ENCODE peak calls at places on chromosome 14, in ten cellular contexts. C is heart left ventricle, G is uterus, K is AG04449, U is dorsolateral prefrontal cortex, P is GM06990, X is endothelial cell, W is esophagus muscularis mucosa, M is fibroblast of lung, O is AG09309. T is an unnamed sample.

GRCh38 chr14:63938198-63939005 is 85.6 kb downstream of the SYNE2 start:
- DNase-seq in C (no peak), G (no peak), K (no peak), U (no peak), P (peak; percentile 13), X (no peak), W (no peak), M (no peak), O (no peak), T (peak; percentile 6)

GRCh38 chr14:80212025-80212402 is 710 bp upstream of the DIO2 start:
- DNase-seq in C (no peak), G (no peak), K (peak; percentile 49), U (no peak), P (no peak), X (no peak), W (no peak), M (peak; percentile 90), O (peak; percentile 33), T (no peak)

GRCh38 chr14:101717663-101718490 is 43.6 kb upstream of the PPP2R5C start:
- DNase-seq in C (no peak), G (no peak), K (no peak), U (no peak), P (no peak), X (no peak), W (peak; percentile 77), M (peak; percentile 21), O (no peak), T (no peak)

GRCh38 chr14:95314609-95315008 is 5.1 kb downstream of the CLMN start:
- DNase-seq in C (no peak), G (no peak), K (no peak), U (no peak), P (no peak), X (no peak), W (no peak), M (peak; percentile 4), O (no peak), T (peak; percentile 72)

GRCh38 chr14:98901511-98902205 is 370.3 kb downstream of the BCL11B start:
- DNase-seq in C (no peak), G (no peak), K (no peak), U (no peak), P (no peak), X (no peak), W (no peak), M (no peak), O (no peak), T (no peak)

GRCh38 chr14:38290601-38291190 is 34.8 kb upstream of the CLEC14A start:
- DNase-seq in C (no peak), G (no peak), K (peak; percentile 75), U (no peak), P (no peak), X (no peak), W (no peak), M (peak; percentile 96), O (peak; percentile 91), T (no peak)

GRCh38 chr14:63611078-63611477 is 30.6 kb downstream of the WDR89 start:
- DNase-seq in C (no peak), G (no peak), K (no peak), U (no peak), P (no peak), X (no peak), W (no peak), M (no peak), O (no peak), T (no peak)

GRCh38 chr14:58239259-58240210 is 5.1 kb upstream of the PSMA3 start:
- DNase-seq in C (peak; percentile 77), G (peak; percentile 79), K (no peak), U (peak; percentile 67), P (peak; percentile 67), X (peak; percentile 72), W (peak; percentile 96), M (peak; percentile 50), O (no peak), T (peak; percentile 74)

GRCh38 chr14:90871605-90872233 is 55.5 kb upstream of the TTC7B start:
- DNase-seq in C (no peak), G (no peak), K (no peak), U (no peak), P (no peak), X (no peak), W (no peak), M (peak; percentile 82), O (peak; percentile 13), T (no peak)

GRCh38 chr14:76876076-76876475 is 49.9 kb downstream of the LRRC74A start:
- DNase-seq in C (peak; percentile 64), G (peak; percentile 52), K (peak; percentile 24), U (peak; percentile 40), P (no peak), X (peak; percentile 74), W (no peak), M (peak; percentile 55), O (peak; percentile 21), T (peak; percentile 71)

GRCh38 chr14:26281280-26281998 is 316.4 kb downstream of the NOVA1 start:
- DNase-seq in C (no peak), G (no peak), K (no peak), U (no peak), P (no peak), X (no peak), W (no peak), M (peak; percentile 81), O (no peak), T (no peak)

GRCh38 chr14:82879949-82880535 is 1346.4 kb upstream of the SEL1L start:
- DNase-seq in C (no peak), G (no peak), K (no peak), U (no peak), P (no peak), X (no peak), W (no peak), M (no peak), O (no peak), T (no peak)

GRCh38 chr14:37403656-37404055 is 191.4 kb downstream of the FOXA1 start:
- DNase-seq in C (no peak), G (no peak), K (no peak), U (no peak), P (no peak), X (no peak), W (no peak), M (no peak), O (no peak), T (no peak)

GRCh38 chr14:53306926-53307325 is 153.8 kb upstream of the DDHD1 start:
- DNase-seq in C (no peak), G (peak; percentile 31), K (no peak), U (no peak), P (no peak), X (no peak), W (no peak), M (peak; percentile 79), O (no peak), T (no peak)

GRCh38 chr14:102954081-102954789 is 31.8 kb downstream of the AMN start:
- DNase-seq in C (no peak), G (no peak), K (no peak), U (no peak), P (no peak), X (no peak), W (no peak), M (no peak), O (no peak), T (no peak)
- TF ChIP-seq CTCF in C (no peak), G (no peak), K (no peak), U (no peak), P (no peak), X (no peak), W (no peak), M (no peak), O (no peak), T (no peak)

DNA sequence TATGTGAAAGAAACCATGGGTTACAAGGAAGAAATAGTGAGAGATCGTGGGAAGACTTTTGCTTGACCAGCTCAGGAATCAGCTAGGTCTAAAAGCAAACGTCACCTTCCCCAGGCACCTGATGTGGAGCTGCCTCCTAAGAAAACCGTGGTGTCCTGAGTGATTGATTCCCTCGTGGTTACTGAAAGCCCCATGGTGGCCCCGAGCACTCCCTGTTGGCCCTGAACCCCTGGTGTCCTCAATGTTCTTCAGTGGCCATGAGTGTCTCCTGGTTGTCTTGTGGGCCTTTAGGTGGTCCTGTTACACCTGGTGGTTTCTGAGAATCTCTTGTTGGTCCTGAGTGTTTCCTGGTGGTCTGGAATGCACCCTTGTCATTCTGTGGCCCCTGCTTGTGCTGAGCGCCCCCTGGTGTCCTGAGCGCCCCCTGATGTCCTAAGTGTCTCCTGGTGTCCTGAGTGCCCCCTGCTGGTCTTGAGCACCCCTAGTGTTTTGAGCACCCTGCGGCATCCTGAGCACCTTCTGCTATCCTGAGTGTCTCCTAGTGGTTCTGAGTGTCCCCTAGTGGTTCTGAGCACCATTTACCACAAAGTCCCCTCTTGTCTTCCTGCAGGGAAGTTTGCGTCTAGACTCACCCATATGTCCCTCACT is 518.7 kb downstream of the TMEM121 start:
- DNase-seq in C (peak; percentile 22), G (no peak), K (no peak), U (no peak), P (no peak), X (no peak), W (no peak), M (no peak), O (no peak), T (peak; percentile 67)
- TF ChIP-seq CTCF in C (no peak), G (peak; percentile 19), K (no peak), U (no peak), P (peak; percentile 98), X (no peak), W (peak; percentile 9), M (no peak), O (peak; percentile 30), T (peak; percentile 44)

DNA sequence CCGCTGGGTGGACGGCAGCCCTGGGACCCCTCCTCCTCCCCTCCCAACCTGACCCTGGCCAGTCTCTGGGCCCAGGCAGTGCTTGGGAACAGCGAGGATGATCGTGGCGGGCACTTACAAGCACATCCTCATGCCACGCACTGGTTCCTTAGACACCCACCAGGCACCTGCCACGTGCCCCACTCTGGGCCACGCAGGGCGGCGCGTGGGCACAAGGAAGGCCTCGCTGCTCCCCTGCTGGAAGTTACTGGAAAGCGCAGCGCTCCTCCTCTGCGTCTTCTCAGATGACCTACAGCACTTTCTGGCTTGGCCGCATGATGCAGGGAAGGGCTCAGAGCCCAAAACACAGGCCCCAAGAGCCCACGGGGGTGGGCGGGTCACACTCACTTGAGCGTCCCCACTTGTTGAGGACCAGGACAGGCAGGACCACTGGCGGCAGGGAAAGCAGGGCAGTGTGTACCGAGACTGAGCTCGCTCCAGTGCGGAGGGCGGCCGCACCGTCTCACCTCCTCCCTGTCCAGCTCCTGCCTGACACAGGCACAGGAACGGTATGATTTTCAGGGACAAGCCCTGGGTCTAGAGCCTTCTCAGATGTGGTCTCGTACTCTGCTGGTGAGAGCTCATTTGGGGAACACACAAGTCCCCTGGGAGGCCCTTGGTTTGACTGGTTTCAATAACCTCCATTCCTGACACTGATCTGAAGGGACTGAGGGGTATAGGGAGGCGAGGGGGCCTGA is 128.3 kb upstream of the EVL start:
- DNase-seq in C (no peak), G (no peak), K (no peak), U (no peak), P (peak; percentile 53), X (no peak), W (no peak), M (no peak), O (no peak), T (no peak)
- TF ChIP-seq CTCF in C (no peak), G (no peak), K (no peak), U (no peak), P (no peak), X (peak; percentile 16), W (no peak), M (no peak), O (no peak), T (no peak)

DNA sequence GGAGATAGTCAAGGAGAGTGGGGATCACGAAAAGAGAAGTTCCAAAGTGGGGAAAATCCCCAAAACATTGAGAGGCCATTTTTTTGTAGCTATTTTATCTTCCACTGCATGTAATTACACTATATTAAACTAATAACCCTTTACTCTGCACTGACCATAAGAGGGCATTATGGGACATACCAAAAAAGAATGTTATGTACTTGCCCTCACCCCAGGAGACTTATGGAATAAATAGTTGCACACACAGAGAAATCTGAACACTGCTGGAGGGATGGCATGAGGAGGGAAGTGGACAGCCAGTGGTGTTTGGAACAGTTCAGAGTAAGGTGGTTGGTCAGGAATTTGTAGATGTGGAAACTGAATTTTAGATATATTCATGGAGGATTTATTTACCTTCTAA is 422.9 kb downstream of the SNAPC1 start:
- DNase-seq in C (no peak), G (no peak), K (no peak), U (no peak), P (no peak), X (no peak), W (no peak), M (peak; percentile 13), O (no peak), T (no peak)
- TF ChIP-seq CTCF in C (no peak), G (no peak), K (no peak), U (no peak), P (no peak), X (no peak), W (no peak), M (peak; percentile 13), O (no peak), T (no peak)

T was measured in Calu3.